ENCODE peak calls at places on chromosomes 6 and 20, in nine cellular contexts. X, N, H, O, C, Y, Z, E and W are unnamed samples.

GRCh38 chr6:150890346-150890745 is 24.8 kb downstream of the MTHFD1L start:
- DNase-seq in X (no peak), N (no peak), H (no peak), O (no peak), C (no peak), Y (no peak), Z (no peak), E (no peak), W (no peak)

GRCh38 chr6:106475280-106475679 is 114.8 kb downstream of the CRYBG1 start:
- DNase-seq in X (no peak), N (no peak), H (no peak), O (no peak), C (peak; percentile 80), Y (peak; percentile 44), Z (no peak), E (no peak), W (no peak)

GRCh38 chr6:167733740-167734661 is 92.7 kb upstream of the AFDN start:
- DNase-seq in X (no peak), N (no peak), H (no peak), O (no peak), C (no peak), Y (peak; percentile 72), Z (no peak), E (no peak), W (peak; percentile 23)

GRCh38 chr6:35381132-35381531 is 38.8 kb downstream of the PPARD start:
- DNase-seq in X (no peak), N (no peak), H (no peak), O (no peak), C (no peak), Y (no peak), Z (no peak), E (no peak), W (no peak)

GRCh38 chr6:3294921-3295871 is 36.4 kb downstream of the PSMG4 start:
- DNase-seq in X (no peak), N (no peak), H (peak; percentile 60), O (no peak), C (no peak), Y (no peak), Z (no peak), E (peak; percentile 63), W (peak; percentile 82)

GRCh38 chr20:23515250-23515939 is 24.5 kb downstream of the CST8 start:
- DNase-seq in X (no peak), N (no peak), H (no peak), O (no peak), C (peak; percentile 7), Y (no peak), Z (no peak), E (no peak), W (no peak)

GRCh38 chr20:58162976-58163375 is 65.5 kb downstream of the ANKRD60 start:
- DNase-seq in X (no peak), N (no peak), H (peak; percentile 26), O (no peak), C (no peak), Y (no peak), Z (no peak), E (no peak), W (no peak)

GRCh38 chr6:88047510-88048150 is at the start of gene SPACA1:
- DNase-seq in X (no peak), N (no peak), H (no peak), O (no peak), C (no peak), Y (no peak), Z (no peak), E (no peak), W (peak; percentile 12)

GRCh38 chr6:14117158-14118090 is at the start of gene CD83:
- DNase-seq in X (peak; percentile 86), N (peak; percentile 44), H (peak; percentile 81), O (peak; percentile 22), C (no peak), Y (peak; percentile 60), Z (peak; percentile 80), E (peak; percentile 75), W (peak; percentile 96)

GRCh38 chr6:26351544-26351953 is 13.4 kb upstream of the BTN3A2 start:
- DNase-seq in X (no peak), N (peak; percentile 98), H (no peak), O (peak; percentile 93), C (peak; percentile 96), Y (peak; percentile 90), Z (no peak), E (no peak), W (no peak)

GRCh38 chr6:147950623-147950987 is 392.0 kb upstream of the SASH1 start:
- DNase-seq in X (no peak), N (no peak), H (no peak), O (no peak), C (peak; percentile 38), Y (peak; percentile 94), Z (no peak), E (no peak), W (no peak)

GRCh38 chr6:158016571-158017383 is 35.1 kb downstream of the SYNJ2 start:
- DNase-seq in X (no peak), N (no peak), H (no peak), O (no peak), C (no peak), Y (no peak), Z (no peak), E (peak; percentile 28), W (peak; percentile 63)

GRCh38 chr6:12196326-12196936 is 93.7 kb upstream of the EDN1 start:
- DNase-seq in X (no peak), N (peak; percentile 80), H (no peak), O (peak; percentile 86), C (peak; percentile 66), Y (peak; percentile 31), Z (no peak), E (no peak), W (no peak)

GRCh38 chr20:62368629-62369507 is 1.8 kb upstream of the LAMA5 start:
- DNase-seq in X (no peak), N (peak; percentile 78), H (no peak), O (no peak), C (peak; percentile 53), Y (peak; percentile 76), Z (no peak), E (peak; percentile 95), W (peak; percentile 94)

GRCh38 chr6:82906951-82907350 is 158.7 kb downstream of the UBE3D start:
- DNase-seq in X (no peak), N (peak; percentile 70), H (no peak), O (peak; percentile 7), C (peak; percentile 64), Y (peak; percentile 55), Z (no peak), E (no peak), W (no peak)

GRCh38 chr6:47701374-47701773 is 3.0 kb downstream of the ADGRF4 start:
- DNase-seq in X (no peak), N (peak; percentile 7), H (no peak), O (no peak), C (peak; percentile 92), Y (peak; percentile 84), Z (no peak), E (no peak), W (no peak)